ENCODE peak calls at places on chromosome 15, in four cellular contexts. One of them, this sample, is unnamed.

GRCh38 chr15:33852570-33852969 is 115.7 kb upstream of the CHRM5 start:
- DNase-seq in iPS-NIHi11: no peak
- DNase-seq in caudate nucleus: no peak
- DNase-seq in GM12865: no peak
- DNase-seq in this sample: no peak

GRCh38 chr15:69873807-69874206 is 223.9 kb downstream of the TLE3 start:
- DNase-seq in iPS-NIHi11: no peak
- DNase-seq in caudate nucleus: no peak
- DNase-seq in GM12865: no peak
- DNase-seq in this sample: no peak

GRCh38 chr15:41695750-41696436 is 35.7 kb downstream of the MGA start:
- DNase-seq in iPS-NIHi11: peak
- DNase-seq in caudate nucleus: no peak
- DNase-seq in GM12865: peak
- DNase-seq in this sample: no peak

GRCh38 chr15:40982855-40983254 is 29.6 kb downstream of the CHAC1 start:
- DNase-seq in iPS-NIHi11: no peak
- DNase-seq in caudate nucleus: no peak
- DNase-seq in GM12865: no peak
- DNase-seq in this sample: no peak

GRCh38 chr15:52481915-52482314 is 46.8 kb downstream of the MYO5A start:
- DNase-seq in iPS-NIHi11: no peak
- DNase-seq in caudate nucleus: no peak
- DNase-seq in GM12865: peak
- DNase-seq in this sample: no peak

GRCh38 chr15:82599862-82600261 is 47.3 kb downstream of the CPEB1 start:
- DNase-seq in iPS-NIHi11: no peak
- DNase-seq in caudate nucleus: no peak
- DNase-seq in GM12865: no peak
- DNase-seq in this sample: no peak

GRCh38 chr15:87736921-87737389 is 519.6 kb downstream of the NTRK3 start:
- DNase-seq in iPS-NIHi11: no peak
- DNase-seq in caudate nucleus: no peak
- DNase-seq in GM12865: no peak
- DNase-seq in this sample: no peak

GRCh38 chr15:40328176-40328575 is 4.7 kb downstream of the INAFM2 start:
- DNase-seq in iPS-NIHi11: no peak
- DNase-seq in caudate nucleus: no peak
- DNase-seq in GM12865: no peak
- DNase-seq in this sample: no peak

GRCh38 chr15:70271422-70272088 is 173.8 kb upstream of the TLE3 start:
- DNase-seq in iPS-NIHi11: peak
- DNase-seq in caudate nucleus: no peak
- DNase-seq in GM12865: no peak
- DNase-seq in this sample: no peak

GRCh38 chr15:94028809-94029208 is 202.6 kb upstream of the MCTP2 start:
- DNase-seq in iPS-NIHi11: no peak
- DNase-seq in caudate nucleus: no peak
- DNase-seq in GM12865: no peak
- DNase-seq in this sample: no peak

GRCh38 chr15:89781891-89782618 is 5.9 kb downstream of the MESP2 start:
- DNase-seq in iPS-NIHi11: peak
- DNase-seq in caudate nucleus: no peak
- DNase-seq in GM12865: peak
- DNase-seq in this sample: peak

GRCh38 chr15:72227192-72227586 is 3.8 kb downstream of the PKM start:
- DNase-seq in iPS-NIHi11: no peak
- DNase-seq in caudate nucleus: no peak
- DNase-seq in GM12865: peak
- DNase-seq in this sample: no peak

GRCh38 chr15:57444877-57445513 is 68.7 kb downstream of the CGNL1 start:
- DNase-seq in iPS-NIHi11: no peak
- DNase-seq in caudate nucleus: no peak
- DNase-seq in GM12865: no peak
- DNase-seq in this sample: no peak

GRCh38 chr15:89776274-89777072 is at the start of gene MESP2:
- DNase-seq in iPS-NIHi11: peak
- DNase-seq in caudate nucleus: peak
- DNase-seq in GM12865: peak
- DNase-seq in this sample: peak

GRCh38 chr15:78909791-78910228 is 35.0 kb downstream of the CTSH start:
- DNase-seq in iPS-NIHi11: peak
- DNase-seq in caudate nucleus: no peak
- DNase-seq in GM12865: peak
- DNase-seq in this sample: no peak

GRCh38 chr15:85168642-85169173 is 187.1 kb downstream of the PDE8A start:
- DNase-seq in iPS-NIHi11: peak
- DNase-seq in caudate nucleus: no peak
- DNase-seq in GM12865: peak
- DNase-seq in this sample: peak